ENCODE peak calls at places on chromosomes 13 and 19, in five cellular contexts. P is heart left ventricle, I is transverse colon, R is testis, C is right lobe of liver. Y is an unnamed sample.

GRCh38 chr19:31979949-31980670 is 365.3 kb upstream of the ZNF507 start:
- DNase-seq in C (no peak), P (no peak), R (peak; percentile 78), I (no peak), Y (no peak)

GRCh38 chr13:41306271-41307150 is 4.6 kb upstream of the NAA16 start:
- DNase-seq in C (no peak), I (no peak), P (no peak), R (no peak), Y (no peak)

GRCh38 chr19:23882493-23882892 is 32.2 kb upstream of the ZNF726 start:
- DNase-seq in I (peak; percentile 26), P (no peak), R (peak; percentile 76), C (no peak), Y (no peak)

GRCh38 chr19:8640402-8641004 is 10.1 kb downstream of the NFILZ start:
- DNase-seq in R (peak; percentile 45), C (peak; percentile 83), P (peak; percentile 71), I (peak; percentile 36), Y (peak; percentile 71)

GRCh38 chr13:28056426-28056825 is 44.0 kb downstream of the FLT3 start:
- DNase-seq in P (no peak), I (peak; percentile 37), C (no peak), R (no peak), Y (no peak)

GRCh38 chr19:43101950-43102349 is 19.4 kb upstream of the PSG2 start:
- DNase-seq in P (no peak), R (no peak), C (no peak), I (no peak), Y (no peak)

GRCh38 chr13:98411617-98412310 is 165.1 kb downstream of the STK24 start:
- DNase-seq in P (no peak), I (peak; percentile 20), R (peak; percentile 25), C (no peak), Y (no peak)

GRCh38 chr13:91747164-91747563 is 348.7 kb downstream of the GPC5 start:
- DNase-seq in I (no peak), C (no peak), P (no peak), R (peak; percentile 27), Y (no peak)

GRCh38 chr13:60431108-60431700 is 34.2 kb downstream of the TDRD3 start:
- DNase-seq in P (no peak), R (no peak), I (no peak), C (no peak), Y (no peak)

GRCh38 chr13:40221460-40222201 is 444.8 kb downstream of the FOXO1 start:
- DNase-seq in I (peak; percentile 28), P (no peak), C (no peak), R (peak; percentile 23), Y (peak; percentile 64)

GRCh38 chr13:26558074-26558805 is 757 bp downstream of the WASF3 start:
- DNase-seq in C (no peak), P (peak; percentile 57), R (peak; percentile 36), I (no peak), Y (no peak)

GRCh38 chr13:52835071-52835793 is 13.2 kb downstream of the PCDH8 start:
- DNase-seq in I (no peak), P (no peak), R (peak; percentile 70), C (no peak), Y (no peak)

GRCh38 chr13:49399801-49400472 is 43.9 kb downstream of the CAB39L start:
- DNase-seq in R (no peak), I (no peak), P (no peak), C (no peak), Y (no peak)

GRCh38 chr19:1923319-1923718 is 17.7 kb upstream of the CSNK1G2 start:
- DNase-seq in C (peak; percentile 56), P (no peak), I (no peak), R (no peak), Y (peak; percentile 73)

GRCh38 chr19:35226748-35227147 is 1.8 kb downstream of the FAM187B start:
- DNase-seq in I (no peak), R (no peak), P (no peak), C (no peak), Y (peak; percentile 14)

GRCh38 chr19:13334801-13335481 is 171.3 kb downstream of the CACNA1A start:
- DNase-seq in I (no peak), C (no peak), P (no peak), R (no peak), Y (no peak)

GRCh38 chr13:110396913-110397379 is 89.9 kb downstream of the COL4A2 start:
- DNase-seq in R (peak; percentile 89), P (peak; percentile 86), I (peak; percentile 77), C (no peak), Y (no peak)

GRCh38 chr19:30565680-30566079 is 193.5 kb downstream of the ZNF536 start:
- DNase-seq in P (no peak), I (no peak), C (no peak), R (no peak), Y (no peak)

GRCh38 chr13:24668955-24669354 is 11.3 kb upstream of the ATP12A start:
- DNase-seq in R (no peak), P (no peak), I (peak; percentile 89), C (no peak), Y (peak; percentile 76)
- H3K27ac ChIP-seq in R (no peak overlapping the region), P (no peak overlapping the region), I (peak overlapping the region; percentile 77), C (no peak overlapping the region), Y (peak overlapping the region; percentile 59)

DNA sequence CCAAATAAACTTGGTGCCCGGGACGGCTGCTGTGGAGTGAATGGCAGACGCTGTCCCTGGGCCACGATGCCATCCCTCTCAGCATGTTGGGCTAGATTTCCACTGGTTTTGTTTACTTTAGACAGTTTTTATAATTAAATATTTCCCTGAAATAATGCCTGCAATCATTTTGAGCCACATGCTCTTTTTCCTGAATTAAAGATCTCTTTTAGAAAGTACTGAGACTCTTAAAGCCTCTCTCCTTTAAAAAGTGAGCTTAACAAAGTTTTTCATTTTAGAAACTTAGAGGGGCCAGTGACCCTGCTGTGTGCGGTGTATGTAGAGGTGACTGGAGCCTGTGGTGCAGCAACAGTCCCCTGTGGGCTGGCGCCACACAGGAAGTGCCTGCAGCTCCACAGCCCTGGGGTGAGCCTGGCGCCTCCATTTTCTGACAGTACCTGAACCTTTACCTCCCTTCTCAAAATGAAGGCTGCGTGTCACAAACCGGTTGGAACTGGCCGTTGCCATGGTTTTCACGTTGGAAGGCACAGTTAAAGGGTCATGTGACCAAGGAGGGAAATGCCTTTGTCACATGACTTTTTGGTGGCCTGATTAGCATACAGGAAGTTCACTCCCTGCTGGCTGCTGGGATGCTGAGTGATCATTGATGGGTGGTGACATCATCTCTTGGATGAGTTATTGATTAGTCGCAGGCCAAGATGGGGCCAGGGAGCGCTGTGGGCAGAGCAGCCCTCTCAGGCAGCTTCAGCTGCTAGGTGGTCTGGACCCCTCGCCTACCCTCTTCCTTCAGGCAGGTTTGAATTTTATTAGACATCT is 26.3 kb downstream of the TSSK6 start:
- DNase-seq in C (peak; percentile 90), I (peak; percentile 79), R (peak; percentile 77), P (peak; percentile 78), Y (peak; percentile 75)
- TF ChIP-seq POLR2A in C (peak; percentile 77), I (peak; percentile 20), R (no peak), P (no peak), Y (no peak)

GRCh38 chr19:49470615-49470978 is 3.4 kb upstream of the FLT3LG start:
- DNase-seq in I (no peak), P (no peak), C (no peak), R (no peak), Y (no peak)
- H3K27ac ChIP-seq in I (peak overlapping the region; percentile 32), P (no peak overlapping the region), C (no peak overlapping the region), R (peak overlapping the region; percentile 54), Y (peak overlapping the region; percentile 68)

DNA sequence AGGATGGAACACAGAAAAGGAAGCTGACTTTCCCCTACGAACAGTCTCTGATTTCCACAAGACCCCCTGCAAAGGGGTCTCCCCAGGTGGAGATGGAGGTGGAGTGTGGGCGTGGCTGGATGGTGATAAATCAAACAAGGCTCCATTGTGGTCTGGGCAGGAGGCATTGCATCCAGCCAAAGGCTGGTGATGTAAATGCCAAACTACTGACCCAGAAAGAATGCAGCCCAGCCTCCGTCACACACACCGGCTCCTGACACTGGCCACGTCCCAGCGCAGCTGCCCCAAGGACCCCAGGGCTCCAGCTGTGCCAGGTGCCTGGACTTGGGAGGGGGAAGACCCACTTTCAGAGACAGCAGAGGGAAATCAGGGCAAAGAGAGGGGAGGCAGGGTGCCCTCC is 6.3 kb downstream of the SLC7A1 start:
- DNase-seq in P (no peak), I (no peak), C (no peak), R (peak; percentile 31), Y (no peak)
- TF ChIP-seq POLR2A in P (no peak), I (no peak), C (no peak), R (no peak), Y (no peak)

Y was measured in Peyer's patch.